ENCODE peak calls at places on chromosomes 7 and 10, in eight cellular contexts. F, J, A, C, H, U, W and T are unnamed samples.

GRCh38 chr7:103637726-103638125 is 191.7 kb upstream of the SLC26A5 start:
- DNase-seq in F (no peak), J (peak; percentile 76), A (no peak), C (no peak), H (no peak), U (peak; percentile 73), W (no peak), T (no peak)

GRCh38 chr7:45146531-45147379 is 10.8 kb upstream of the RAMP3 start:
- DNase-seq in F (no peak), J (no peak), A (peak; percentile 67), C (no peak), H (no peak), U (no peak), W (no peak), T (no peak)

GRCh38 chr7:73622909-73623797 is 1.2 kb downstream of the MLXIPL start:
- DNase-seq in F (peak; percentile 54), J (no peak), A (peak; percentile 90), C (no peak), H (no peak), U (no peak), W (no peak), T (no peak)

GRCh38 chr7:122260336-122260735 is 44.2 kb downstream of the FEZF1 start:
- DNase-seq in F (no peak), J (no peak), A (no peak), C (no peak), H (no peak), U (no peak), W (no peak), T (peak; percentile 7)

GRCh38 chr7:41579961-41580935 is 122.6 kb downstream of the INHBA start:
- DNase-seq in F (no peak), J (peak; percentile 86), A (no peak), C (peak; percentile 76), H (no peak), U (peak; percentile 45), W (no peak), T (no peak)

GRCh38 chr7:157907998-157908782 is 571.4 kb downstream of the DNAJB6 start:
- DNase-seq in F (no peak), J (no peak), A (peak; percentile 54), C (no peak), H (peak; percentile 17), U (no peak), W (no peak), T (no peak)

GRCh38 chr7:114785496-114785895 is 136.4 kb upstream of the MDFIC start:
- DNase-seq in F (no peak), J (no peak), A (no peak), C (no peak), H (no peak), U (no peak), W (no peak), T (no peak)

GRCh38 chr7:111919690-111920179 is 286.5 kb downstream of the DOCK4 start:
- DNase-seq in F (no peak), J (peak; percentile 53), A (no peak), C (no peak), H (no peak), U (peak; percentile 17), W (no peak), T (no peak)

GRCh38 chr10:49254556-49255318 is 44.2 kb upstream of the C10orf71 start:
- DNase-seq in F (no peak), J (no peak), A (no peak), C (no peak), H (no peak), U (no peak), W (no peak), T (no peak)

GRCh38 chr7:8629504-8629903 is 196.1 kb downstream of the NXPH1 start:
- DNase-seq in F (no peak), J (no peak), A (no peak), C (no peak), H (no peak), U (no peak), W (no peak), T (no peak)

GRCh38 chr7:65972976-65973375 is 9.0 kb downstream of the GUSB start:
- DNase-seq in F (no peak), J (no peak), A (no peak), C (no peak), H (no peak), U (no peak), W (no peak), T (no peak)

GRCh38 chr7:70114854-70115253 is 516.6 kb downstream of the AUTS2 start:
- DNase-seq in F (no peak), J (no peak), A (no peak), C (no peak), H (no peak), U (no peak), W (no peak), T (no peak)

GRCh38 chr7:108094375-108094774 is 35.8 kb downstream of the LAMB4 start:
- DNase-seq in F (no peak), J (peak; percentile 94), A (no peak), C (no peak), H (no peak), U (no peak), W (no peak), T (no peak)

GRCh38 chr10:79342811-79343541 is 4.3 kb upstream of the PPIF start:
- DNase-seq in F (no peak), J (no peak), A (peak; percentile 78), C (no peak), H (no peak), U (no peak), W (no peak), T (no peak)

GRCh38 chr7:129578829-129579228 is 32.7 kb upstream of the NRF1 start:
- DNase-seq in F (no peak), J (no peak), A (no peak), C (no peak), H (no peak), U (no peak), W (no peak), T (no peak)

GRCh38 chr10:68796609-68797008 is 30.7 kb upstream of the STOX1 start:
- DNase-seq in F (no peak), J (no peak), A (no peak), C (no peak), H (no peak), U (peak; percentile 93), W (no peak), T (no peak)

GRCh38 chr10:70903262-70903921 is 15.0 kb upstream of the PCBD1 start:
- DNase-seq in F (peak; percentile 59), J (peak; percentile 61), A (no peak), C (peak; percentile 4), H (no peak), U (peak; percentile 9), W (no peak), T (peak; percentile 71)

GRCh38 chr7:31939076-31939475 is 131.1 kb downstream of the PDE1C start:
- DNase-seq in F (no peak), J (no peak), A (no peak), C (no peak), H (no peak), U (no peak), W (no peak), T (no peak)

GRCh38 chr7:91067266-91067665 is 197.0 kb upstream of the FZD1 start:
- DNase-seq in F (no peak), J (no peak), A (no peak), C (no peak), H (no peak), U (no peak), W (no peak), T (no peak)

GRCh38 chr7:93015193-93016084 is 102.3 kb downstream of the SAMD9 start:
- DNase-seq in F (no peak), J (peak; percentile 46), A (no peak), C (no peak), H (no peak), U (no peak), W (no peak), T (peak; percentile 33)

DNA sequence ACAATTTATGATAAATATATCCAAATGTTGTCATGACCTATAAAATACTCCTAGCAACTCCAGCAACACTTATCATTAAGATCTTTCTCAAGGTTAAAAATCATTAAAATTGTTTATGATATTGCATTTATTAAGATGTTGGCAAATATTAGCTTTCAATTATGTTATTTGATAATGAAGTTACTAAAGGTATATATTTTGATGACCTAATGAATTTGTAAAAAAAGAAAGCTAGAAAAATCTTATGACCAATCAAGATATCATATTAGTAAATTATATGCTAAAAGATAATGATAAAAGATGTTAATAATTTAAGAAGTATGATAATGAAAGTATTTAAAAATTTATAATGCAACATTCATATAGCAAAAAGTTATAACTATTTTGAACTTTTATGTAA is 66.3 kb upstream of the RAB18 start:
- DNase-seq in F (no peak), J (no peak), A (no peak), C (no peak), H (no peak), U (no peak), W (no peak), T (no peak)
- TF ChIP-seq CTCF in F (no peak), J (no peak), A (no peak), C (no peak), H (no peak), U (no peak), W (no peak), T (no peak)

GRCh38 chr10:29535778-29536459 is 98.9 kb downstream of the SVIL start:
- DNase-seq in F (no peak), J (no peak), A (no peak), C (no peak), H (no peak), U (peak; percentile 33), W (no peak), T (no peak)
- TF ChIP-seq CTCF in F (no peak), J (no peak), A (no peak), C (no peak), H (no peak), U (no peak), W (no peak), T (peak; percentile 3)

DNA sequence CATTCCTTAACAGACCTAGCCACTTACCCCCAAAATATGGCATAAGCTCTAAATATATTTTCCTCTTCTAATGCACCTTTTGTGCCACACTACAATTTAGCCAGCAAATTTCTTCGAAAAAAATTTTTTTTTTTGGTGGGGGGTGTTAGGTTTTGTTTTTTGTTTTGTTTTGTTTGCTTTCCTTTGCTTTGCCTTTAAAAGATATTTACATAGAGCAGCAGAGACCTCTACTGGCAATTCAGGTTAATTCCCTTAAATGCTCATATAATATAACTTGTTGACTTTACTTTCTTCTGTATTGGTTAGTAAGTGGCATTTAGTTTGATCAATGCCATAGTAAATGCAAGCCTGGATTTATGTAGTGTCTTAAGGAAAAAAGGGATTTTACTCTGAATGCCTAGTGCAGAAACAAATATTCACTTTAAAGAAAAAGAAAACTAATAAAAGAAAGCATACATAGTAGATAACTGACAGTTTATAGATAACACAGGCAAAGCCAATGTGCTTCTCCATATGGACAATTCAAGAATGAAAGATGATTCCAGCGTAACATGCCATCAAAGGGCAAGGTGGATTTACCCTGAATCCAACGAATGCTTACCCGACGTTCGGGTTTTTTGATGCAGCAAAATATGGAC is 1250.6 kb downstream of the GATA3 start:
- DNase-seq in F (no peak), J (peak; percentile 49), A (no peak), C (no peak), H (no peak), U (peak; percentile 32), W (no peak), T (peak; percentile 27)
- TF ChIP-seq CTCF in F (peak; percentile 34), J (peak; percentile 30), A (peak; percentile 25), C (peak; percentile 52), H (peak; percentile 37), U (peak; percentile 41), W (peak; percentile 45), T (peak; percentile 64)

GRCh38 chr10:129929343-129930297 is 34.5 kb downstream of the EBF3 start:
- DNase-seq in F (no peak), J (no peak), A (peak; percentile 43), C (no peak), H (peak; percentile 18), U (no peak), W (no peak), T (no peak)
- TF ChIP-seq CTCF in F (no peak), J (peak; percentile 32), A (no peak), C (no peak), H (no peak), U (no peak), W (peak; percentile 12), T (peak; percentile 23)